ENCODE peak calls at places on chromosomes 16 and 17, in seven cellular contexts. B is thoracic aorta, Q is fibroblast of pulmonary artery, R is ovary, X is gastrocnemius medialis, N is tibial artery, C is fibroblast of lung. E is an unnamed sample.

GRCh38 chr17:9473716-9474115 is 101.9 kb downstream of the STX8 start:
- DNase-seq in B (no peak), Q (peak), R (no peak), X (no peak), N (no peak), C (peak), E (peak)

GRCh38 chr17:82105882-82106696 is 8.1 kb upstream of the FASN start:
- DNase-seq in B (no peak), Q (peak), R (peak), X (no peak), N (no peak), C (peak), E (peak)

GRCh38 chr16:63385714-63386113 is 1349.5 kb upstream of the CDH8 start:
- DNase-seq in B (no peak), Q (no peak), R (no peak), X (no peak), N (no peak), C (no peak), E (no peak)

GRCh38 chr17:73141411-73141810 is 23.4 kb upstream of the SSTR2 start:
- DNase-seq in B (no peak), Q (no peak), R (no peak), X (no peak), N (no peak), C (no peak), E (no peak)

GRCh38 chr17:50141750-50142119 is 8.7 kb downstream of the PPP1R9B start:
- DNase-seq in B (no peak), Q (no peak), R (no peak), X (no peak), N (no peak), C (no peak), E (no peak)

GRCh38 chr16:89565506-89566372 is 5.3 kb downstream of the RPL13 start:
- DNase-seq in B (no peak), Q (peak), R (peak), X (peak), N (no peak), C (peak), E (peak)

GRCh38 chr16:68072038-68072695 is 13.0 kb upstream of the NFATC3 start:
- DNase-seq in B (no peak), Q (no peak), R (peak), X (peak), N (no peak), C (no peak), E (peak)

GRCh38 chr16:11084484-11085024 is 140.2 kb downstream of the CLEC16A start:
- DNase-seq in B (no peak), Q (peak), R (no peak), X (no peak), N (no peak), C (peak), E (no peak)

GRCh38 chr16:28289939-28290862 is 2.1 kb upstream of the SBK1 start:
- DNase-seq in B (no peak), Q (no peak), R (no peak), X (no peak), N (no peak), C (no peak), E (no peak)

GRCh38 chr16:86585821-86586611 is 7.7 kb downstream of the FOXL1 start:
- DNase-seq in B (no peak), Q (no peak), R (no peak), X (no peak), N (no peak), C (peak), E (peak)

GRCh38 chr16:24689128-24689527 is 40.3 kb upstream of the TNRC6A start:
- DNase-seq in B (no peak), Q (peak), R (no peak), X (no peak), N (no peak), C (peak), E (peak)

DNA sequence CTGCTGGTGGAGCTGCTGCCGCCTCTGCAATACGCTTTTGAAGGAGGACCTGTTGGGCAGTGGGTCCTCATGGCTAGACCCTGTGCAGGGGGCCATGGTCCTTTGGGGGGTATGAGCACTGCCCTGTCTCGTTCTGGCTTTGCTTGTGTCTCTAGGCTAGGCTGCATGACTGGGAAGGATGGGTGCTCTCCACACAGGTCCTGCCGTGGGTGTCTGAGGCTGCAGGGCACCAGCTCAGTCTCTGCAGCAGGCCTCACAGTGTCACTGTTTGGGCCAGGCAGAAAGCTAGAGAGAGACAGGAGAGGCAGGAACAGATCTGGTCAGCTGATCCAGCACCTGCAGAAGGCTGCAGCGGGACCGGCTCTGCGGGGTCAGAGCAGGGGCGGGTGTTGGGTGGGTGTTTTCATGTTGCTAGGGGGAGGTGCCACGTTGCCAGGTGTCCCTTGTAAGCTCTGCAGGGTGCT is 111.4 kb downstream of the SNX29 start:
- DNase-seq in B (no peak), Q (no peak), R (peak), X (no peak), N (peak), C (no peak), E (peak)
- TF ChIP-seq CTCF in B (no peak), Q (no peak), R (no peak), X (no peak), N (no peak), C (no peak), E (no peak)

GRCh38 chr16:85584192-85584757 is 28.8 kb upstream of the GSE1 start:
- DNase-seq in B (no peak), Q (no peak), R (no peak), X (no peak), N (no peak), C (no peak), E (no peak)
- H3K4me3 ChIP-seq in B (no peak), Q (no peak), R (no peak), X (no peak), N (no peak), C (no peak), E (no peak)

DNA sequence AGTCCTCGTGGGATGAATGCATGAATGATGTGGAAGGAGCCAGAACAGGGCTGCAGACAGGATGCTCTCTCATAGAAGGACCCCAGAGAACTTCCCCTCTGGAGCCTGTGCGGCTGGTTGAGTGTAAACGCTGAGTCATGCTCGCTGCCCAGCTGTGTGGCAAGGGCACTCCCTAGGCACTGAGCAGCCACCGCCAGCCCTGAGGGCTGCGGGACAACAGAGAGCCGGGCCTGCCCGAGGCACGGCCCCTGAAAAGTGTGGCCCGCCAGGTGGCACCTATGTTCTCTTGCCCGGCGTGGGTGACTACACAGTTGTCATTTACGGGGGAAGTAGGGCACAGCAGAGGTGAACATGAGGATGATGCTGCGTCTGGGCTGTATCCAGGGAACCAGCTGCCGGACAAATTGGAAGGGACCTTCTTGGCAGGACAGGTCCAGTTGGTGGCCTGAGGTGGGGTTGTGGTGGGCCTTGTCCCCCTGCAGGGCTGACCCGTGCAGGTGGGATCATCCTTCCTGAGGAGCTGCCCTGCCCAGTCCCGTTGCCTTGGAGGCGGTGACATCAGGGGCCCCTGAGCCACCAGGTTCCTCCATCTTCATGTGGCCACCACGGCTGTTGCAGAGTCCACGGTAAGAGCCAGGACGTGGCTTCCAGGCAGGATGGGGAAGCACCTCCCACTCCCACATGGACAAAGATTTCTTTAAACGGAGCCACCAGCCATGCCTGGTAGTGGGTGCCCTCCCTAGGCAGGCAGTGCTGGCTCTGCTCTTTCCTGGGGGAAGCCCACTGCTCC is 94.8 kb upstream of the CBX4 start:
- DNase-seq in B (no peak), Q (no peak), R (no peak), X (no peak), N (peak), C (peak), E (peak)
- TF ChIP-seq CTCF in B (no peak), Q (no peak), R (no peak), X (no peak), N (no peak), C (no peak), E (no peak)

DNA sequence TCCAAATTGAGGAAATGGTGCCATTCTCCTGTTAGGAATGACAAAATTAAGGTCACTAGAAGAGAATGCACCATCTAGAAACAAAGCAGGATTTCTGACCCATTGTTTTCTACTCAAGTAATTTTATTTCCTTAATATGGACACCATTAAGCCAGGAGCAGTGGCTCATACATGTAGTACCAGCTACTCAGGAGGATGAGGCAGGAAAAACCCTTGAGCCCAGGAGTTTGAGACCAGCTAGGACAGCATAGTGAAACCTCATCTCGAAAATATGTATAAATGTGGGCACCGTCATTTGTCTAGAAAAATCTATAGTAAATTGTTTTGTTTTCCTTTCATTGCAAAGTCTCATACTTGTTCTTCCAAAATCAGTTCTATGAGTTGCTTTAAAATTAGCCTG is 9.1 kb upstream of the AP1G1 start:
- DNase-seq in B (no peak), Q (no peak), R (no peak), X (no peak), N (no peak), C (no peak), E (no peak)
- H3K4me3 ChIP-seq in B (peak), Q (no peak), R (no peak), X (no peak), N (peak), C (no peak), E (no peak)

DNA sequence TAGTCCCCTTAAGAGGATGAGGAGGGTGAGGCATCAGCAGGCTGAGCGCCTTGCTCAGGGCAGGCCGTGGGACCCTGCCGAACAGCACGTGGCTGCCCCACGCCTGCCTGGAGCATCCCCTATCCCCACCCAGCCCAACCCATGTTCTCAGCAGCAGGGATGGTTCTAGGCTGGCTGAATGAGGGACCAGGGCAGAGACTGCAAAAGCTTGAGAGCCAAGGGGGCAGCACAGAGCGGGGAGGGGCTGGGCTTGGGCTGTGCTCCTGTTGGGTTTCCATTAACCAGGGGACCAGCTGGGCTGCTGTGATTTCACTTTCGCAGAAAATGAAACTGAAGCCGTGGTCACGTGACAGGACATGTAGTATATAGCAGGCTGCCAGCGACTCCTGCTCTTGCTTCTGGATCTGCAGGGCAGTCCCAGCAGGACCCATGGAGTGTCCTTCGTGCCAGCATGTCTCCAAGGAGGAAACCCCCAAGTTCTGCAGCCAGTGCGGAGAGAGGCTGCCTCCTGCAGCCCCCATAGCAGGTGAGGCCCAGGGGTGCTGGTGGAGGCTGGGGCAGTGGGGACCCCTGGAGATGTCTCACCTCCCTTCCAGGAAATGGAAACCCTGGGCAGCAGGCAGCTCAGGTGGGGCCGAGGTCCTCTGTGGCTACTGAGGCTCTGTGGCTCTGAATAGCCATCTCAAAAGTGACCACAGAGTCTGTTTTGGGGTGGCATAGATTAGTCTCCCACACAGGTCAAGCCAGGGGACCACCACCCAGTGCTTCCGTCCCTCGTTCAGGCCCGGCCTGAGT is 2.8 kb downstream of the RNF213 start:
- DNase-seq in B (peak), Q (peak), R (peak), X (peak), N (peak), C (no peak), E (peak)
- TF ChIP-seq CTCF in B (no peak), Q (no peak), R (no peak), X (no peak), N (no peak), C (peak), E (no peak)